ENCODE peak calls at places on chromosomes 1 and 21, in eight cellular contexts. One of them, this sample, is unnamed.

GRCh38 chr1:206924549-206925115 is 2.9 kb upstream of the FCMR start:
- DNase-seq in spleen: peak; percentile 80
- DNase-seq in breast epithelium: no peak
- DNase-seq in suprapubic skin: no peak
- DNase-seq in transverse colon: no peak
- DNase-seq in H1: no peak
- DNase-seq in esophagus muscularis mucosa: no peak
- DNase-seq in HCT116: no peak
- DNase-seq in this sample: no peak

GRCh38 chr1:28914228-28915035 is at the start of gene EPB41:
- DNase-seq in transverse colon: peak; percentile 93
- DNase-seq in suprapubic skin: peak; percentile 95
- DNase-seq in breast epithelium: peak; percentile 82
- DNase-seq in HCT116: peak; percentile 79
- DNase-seq in esophagus muscularis mucosa: peak; percentile 97
- DNase-seq in H1: peak; percentile 96
- DNase-seq in spleen: peak; percentile 97
- DNase-seq in this sample: peak; percentile 94

GRCh38 chr1:188023206-188023605 is 1194.5 kb downstream of the PLA2G4A start:
- DNase-seq in esophagus muscularis mucosa: no peak
- DNase-seq in transverse colon: no peak
- DNase-seq in HCT116: no peak
- DNase-seq in spleen: no peak
- DNase-seq in breast epithelium: no peak
- DNase-seq in suprapubic skin: no peak
- DNase-seq in H1: no peak
- DNase-seq in this sample: no peak

GRCh38 chr1:61133048-61134019 is 51.0 kb downstream of the NFIA start:
- DNase-seq in transverse colon: no peak
- DNase-seq in H1: no peak
- DNase-seq in spleen: no peak
- DNase-seq in breast epithelium: no peak
- DNase-seq in suprapubic skin: no peak
- DNase-seq in esophagus muscularis mucosa: no peak
- DNase-seq in HCT116: no peak
- DNase-seq in this sample: no peak

GRCh38 chr1:235553063-235553675 is 48.9 kb upstream of the B3GALNT2 start:
- DNase-seq in breast epithelium: no peak
- DNase-seq in H1: no peak
- DNase-seq in esophagus muscularis mucosa: no peak
- DNase-seq in HCT116: no peak
- DNase-seq in spleen: peak; percentile 78
- DNase-seq in transverse colon: no peak
- DNase-seq in suprapubic skin: no peak
- DNase-seq in this sample: peak; percentile 66

GRCh38 chr21:26445440-26445839 is 127.6 kb downstream of the CYYR1 start:
- DNase-seq in H1: no peak
- DNase-seq in HCT116: no peak
- DNase-seq in breast epithelium: no peak
- DNase-seq in spleen: no peak
- DNase-seq in suprapubic skin: no peak
- DNase-seq in transverse colon: no peak
- DNase-seq in esophagus muscularis mucosa: no peak
- DNase-seq in this sample: no peak

GRCh38 chr1:169696273-169697100 is 14.9 kb downstream of the SELL start:
- DNase-seq in suprapubic skin: no peak
- DNase-seq in spleen: no peak
- DNase-seq in H1: no peak
- DNase-seq in breast epithelium: no peak
- DNase-seq in HCT116: no peak
- DNase-seq in esophagus muscularis mucosa: no peak
- DNase-seq in transverse colon: no peak
- DNase-seq in this sample: no peak

GRCh38 chr1:15424146-15424667 is 14.0 kb upstream of the CTRC start:
- DNase-seq in suprapubic skin: no peak
- DNase-seq in spleen: no peak
- DNase-seq in transverse colon: peak; percentile 88
- DNase-seq in HCT116: no peak
- DNase-seq in esophagus muscularis mucosa: no peak
- DNase-seq in H1: no peak
- DNase-seq in breast epithelium: no peak
- DNase-seq in this sample: peak; percentile 74

GRCh38 chr1:64172458-64172983 is 30.9 kb upstream of the UBE2U start:
- DNase-seq in HCT116: no peak
- DNase-seq in breast epithelium: no peak
- DNase-seq in suprapubic skin: no peak
- DNase-seq in esophagus muscularis mucosa: no peak
- DNase-seq in transverse colon: no peak
- DNase-seq in spleen: no peak
- DNase-seq in H1: no peak
- DNase-seq in this sample: no peak

GRCh38 chr1:169601096-169601881 is 15.0 kb upstream of the F5 start:
- DNase-seq in H1: no peak
- DNase-seq in HCT116: no peak
- DNase-seq in transverse colon: no peak
- DNase-seq in suprapubic skin: no peak
- DNase-seq in spleen: no peak
- DNase-seq in breast epithelium: no peak
- DNase-seq in esophagus muscularis mucosa: peak; percentile 50
- DNase-seq in this sample: no peak

GRCh38 chr1:212975607-212975918 is 25.2 kb downstream of the VASH2 start:
- DNase-seq in esophagus muscularis mucosa: no peak
- DNase-seq in suprapubic skin: no peak
- DNase-seq in HCT116: no peak
- DNase-seq in breast epithelium: no peak
- DNase-seq in H1: no peak
- DNase-seq in spleen: no peak
- DNase-seq in transverse colon: no peak
- DNase-seq in this sample: no peak

GRCh38 chr1:228141082-228141870 is 1.2 kb downstream of the GUK1 start:
- DNase-seq in spleen: peak; percentile 88
- DNase-seq in breast epithelium: peak; percentile 79
- DNase-seq in suprapubic skin: no peak
- DNase-seq in esophagus muscularis mucosa: no peak
- DNase-seq in H1: no peak
- DNase-seq in transverse colon: peak; percentile 58
- DNase-seq in HCT116: no peak
- DNase-seq in this sample: no peak

GRCh38 chr1:8394456-8395321 is 76.8 kb downstream of the SLC45A1 start:
- DNase-seq in transverse colon: no peak
- DNase-seq in breast epithelium: no peak
- DNase-seq in suprapubic skin: no peak
- DNase-seq in esophagus muscularis mucosa: no peak
- DNase-seq in HCT116: no peak
- DNase-seq in spleen: no peak
- DNase-seq in H1: no peak
- DNase-seq in this sample: no peak

GRCh38 chr1:15062479-15063099 is 91.0 kb upstream of the TMEM51 start:
- DNase-seq in HCT116: no peak
- DNase-seq in H1: peak; percentile 71
- DNase-seq in transverse colon: no peak
- DNase-seq in breast epithelium: no peak
- DNase-seq in suprapubic skin: no peak
- DNase-seq in spleen: no peak
- DNase-seq in esophagus muscularis mucosa: no peak
- DNase-seq in this sample: no peak

GRCh38 chr1:95948023-95948422 is 714.0 kb downstream of the RWDD3 start:
- DNase-seq in H1: no peak
- DNase-seq in HCT116: no peak
- DNase-seq in breast epithelium: no peak
- DNase-seq in transverse colon: no peak
- DNase-seq in spleen: no peak
- DNase-seq in esophagus muscularis mucosa: no peak
- DNase-seq in suprapubic skin: no peak
- DNase-seq in this sample: no peak
- H3K27ac ChIP-seq in H1: no peak overlapping the region
- H3K27ac ChIP-seq in HCT116: no peak overlapping the region
- H3K27ac ChIP-seq in breast epithelium: no peak overlapping the region
- H3K27ac ChIP-seq in transverse colon: no peak overlapping the region
- H3K27ac ChIP-seq in spleen: no peak overlapping the region
- H3K27ac ChIP-seq in esophagus muscularis mucosa: no peak overlapping the region
- H3K27ac ChIP-seq in suprapubic skin: no peak overlapping the region
- H3K27ac ChIP-seq in this sample: no peak overlapping the region

GRCh38 chr1:12539705-12540579 is 78.1 kb downstream of the DHRS3 start:
- DNase-seq in suprapubic skin: peak; percentile 94
- DNase-seq in transverse colon: peak; percentile 69
- DNase-seq in HCT116: peak; percentile 83
- DNase-seq in breast epithelium: peak; percentile 81
- DNase-seq in spleen: no peak
- DNase-seq in H1: peak; percentile 74
- DNase-seq in esophagus muscularis mucosa: peak; percentile 97
- DNase-seq in this sample: no peak
- TF ChIP-seq POLR2AphosphoS5 in suprapubic skin: peak; percentile 8
- TF ChIP-seq POLR2AphosphoS5 in transverse colon: peak; percentile 61
- TF ChIP-seq POLR2AphosphoS5 in HCT116: peak; percentile 28
- TF ChIP-seq POLR2AphosphoS5 in breast epithelium: peak; percentile 80
- TF ChIP-seq POLR2AphosphoS5 in spleen: peak; percentile 70
- TF ChIP-seq POLR2AphosphoS5 in H1: no peak
- TF ChIP-seq POLR2AphosphoS5 in esophagus muscularis mucosa: peak; percentile 80
- TF ChIP-seq POLR2AphosphoS5 in this sample: no peak

GRCh38 chr1:26282694-26283019 is 2.8 kb downstream of the SH3BGRL3 start:
- DNase-seq in transverse colon: no peak
- DNase-seq in breast epithelium: no peak
- DNase-seq in HCT116: no peak
- DNase-seq in spleen: peak; percentile 81
- DNase-seq in suprapubic skin: no peak
- DNase-seq in H1: no peak
- DNase-seq in esophagus muscularis mucosa: no peak
- DNase-seq in this sample: no peak

GRCh38 chr1:26281971-26282693 is 2.2 kb downstream of the SH3BGRL3 start:
- DNase-seq in spleen: peak; percentile 80
- DNase-seq in transverse colon: peak; percentile 11
- DNase-seq in breast epithelium: no peak
- DNase-seq in HCT116: no peak
- DNase-seq in suprapubic skin: peak; percentile 78
- DNase-seq in H1: peak; percentile 87
- DNase-seq in esophagus muscularis mucosa: no peak
- DNase-seq in this sample: no peak

GRCh38 chr1:26279598-26280332 is at the start of gene SH3BGRL3:
- DNase-seq in transverse colon: peak; percentile 93
- DNase-seq in suprapubic skin: peak; percentile 96
- DNase-seq in breast epithelium: peak; percentile 80
- DNase-seq in HCT116: peak; percentile 57
- DNase-seq in spleen: peak; percentile 98
- DNase-seq in H1: peak; percentile 85
- DNase-seq in esophagus muscularis mucosa: peak; percentile 95
- DNase-seq in this sample: peak; percentile 87

GRCh38 chr1:26280333-26281042 is 602 bp downstream of the SH3BGRL3 start:
- DNase-seq in suprapubic skin: no peak
- DNase-seq in H1: no peak
- DNase-seq in breast epithelium: no peak
- DNase-seq in HCT116: no peak
- DNase-seq in transverse colon: peak; percentile 48
- DNase-seq in esophagus muscularis mucosa: no peak
- DNase-seq in spleen: peak; percentile 75
- DNase-seq in this sample: peak; percentile 24

GRCh38 chr1:26281091-26281958 is 1.4 kb downstream of the SH3BGRL3 start:
- DNase-seq in HCT116: no peak
- DNase-seq in spleen: peak; percentile 70
- DNase-seq in breast epithelium: no peak
- DNase-seq in suprapubic skin: no peak
- DNase-seq in esophagus muscularis mucosa: no peak
- DNase-seq in H1: no peak
- DNase-seq in transverse colon: no peak
- DNase-seq in this sample: no peak
- H3K4me1 ChIP-seq in HCT116: peaks cover 94% of the 10 kb centered on the region
- H3K4me1 ChIP-seq in spleen: peaks cover 78% of the 10 kb centered on the region
- H3K4me1 ChIP-seq in breast epithelium: peaks cover 8% of the 10 kb centered on the region
- H3K4me1 ChIP-seq in suprapubic skin: peaks cover 91% of the 10 kb centered on the region
- H3K4me1 ChIP-seq in esophagus muscularis mucosa: peaks cover 94% of the 10 kb centered on the region
- H3K4me1 ChIP-seq in H1: peaks cover 26% of the 10 kb centered on the region
- H3K4me1 ChIP-seq in transverse colon: peaks cover 78% of the 10 kb centered on the region
- H3K4me1 ChIP-seq in this sample: peaks cover 20% of the 10 kb centered on the region

DNA sequence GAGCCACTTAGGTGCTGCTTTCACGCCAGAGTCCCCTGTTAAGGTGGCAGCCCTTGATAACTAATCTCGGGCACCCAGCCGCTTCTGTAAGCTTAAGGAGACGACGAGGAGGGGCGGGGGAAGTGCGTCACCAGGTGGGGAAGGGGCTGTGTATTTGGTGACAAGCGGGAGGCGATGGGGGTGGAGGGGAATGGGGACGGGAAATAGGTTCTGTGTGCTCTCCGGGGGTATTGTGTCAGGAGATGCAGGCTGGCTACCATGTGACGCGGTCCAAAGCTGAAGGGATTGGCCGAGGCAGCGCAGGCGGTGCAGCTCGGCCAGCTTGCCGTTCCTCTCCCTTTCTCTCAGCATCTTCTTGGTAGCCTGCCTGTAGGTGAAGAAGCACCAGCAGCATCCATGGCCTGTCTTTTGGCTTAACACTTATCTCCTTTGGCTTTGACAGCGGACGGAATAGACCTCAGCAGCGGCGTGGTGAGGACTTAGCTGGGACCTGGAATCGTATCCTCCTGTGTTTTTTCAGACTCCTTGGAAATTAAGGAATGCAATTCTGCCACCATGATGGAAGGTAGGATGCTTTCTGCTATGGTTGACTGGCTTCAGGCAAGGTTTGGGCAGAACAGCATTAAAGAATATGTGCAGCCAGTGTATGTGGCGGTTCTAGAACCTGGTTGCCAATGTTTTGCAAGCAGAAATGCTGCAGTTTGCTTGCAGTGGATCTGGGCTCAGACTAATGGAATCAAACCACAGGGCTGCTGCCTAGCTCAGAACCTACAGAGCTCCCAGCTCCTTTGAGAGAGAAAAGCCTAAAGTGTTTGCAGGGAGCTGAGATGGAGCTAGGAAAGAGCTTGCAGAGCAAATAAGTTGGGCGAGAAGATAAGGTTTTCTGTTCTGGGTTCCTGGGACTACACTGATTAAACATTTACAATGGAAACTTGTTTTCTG is at the start of gene SGIP1:
- DNase-seq in HCT116: no peak
- DNase-seq in H1: peak; percentile 62
- DNase-seq in breast epithelium: peak; percentile 42
- DNase-seq in esophagus muscularis mucosa: no peak
- DNase-seq in suprapubic skin: no peak
- DNase-seq in spleen: no peak
- DNase-seq in transverse colon: peak; percentile 18
- DNase-seq in this sample: no peak
- H3K27ac ChIP-seq in HCT116: no peak within 1 kb of the TSS
- H3K27ac ChIP-seq in H1: no peak within 1 kb of the TSS
- H3K27ac ChIP-seq in breast epithelium: peak within 1 kb of the TSS; percentile 62
- H3K27ac ChIP-seq in esophagus muscularis mucosa: peak within 1 kb of the TSS; percentile 86
- H3K27ac ChIP-seq in suprapubic skin: peak within 1 kb of the TSS; percentile 19
- H3K27ac ChIP-seq in spleen: no peak within 1 kb of the TSS
- H3K27ac ChIP-seq in transverse colon: peak within 1 kb of the TSS; percentile 72
- H3K27ac ChIP-seq in this sample: peak within 1 kb of the TSS; percentile 58

This sample was measured in prostate gland.